ENCODE peak calls at places on chromosomes 1 and 21, in seven cellular contexts. Q is GOT3; X is activated CD8-positive, alpha-beta memory T cell treated with anti-CD3 and anti-CD28 coated beads, Interleukin-2, amount 50 U/mL, for 4 hours; O is stimulated activated CD4-positive, alpha-beta T cell treated with anti-CD3 and anti-CD28 coated beads, Interleukin-1b, Interleukin-23, amount 100 ng/mL, for 48 hours; G is NCI-H1092; L is MV-4-11; E is HTR-8/SVneo. V is an unnamed sample.

GRCh38 chr1:38690790-38691189 is 168.8 kb downstream of the RRAGC start:
- DNase-seq in Q (no peak), X (no peak), O (no peak), G (no peak), L (no peak), E (no peak), V (no peak)

GRCh38 chr1:101105877-101106276 is 80.3 kb upstream of the DPH5 start:
- DNase-seq in Q (no peak), X (no peak), O (no peak), G (no peak), L (no peak), E (no peak), V (no peak)

GRCh38 chr1:41286992-41287391 is 44.9 kb upstream of the SCMH1 start:
- DNase-seq in Q (no peak), X (no peak), O (no peak), G (no peak), L (peak; percentile 18), E (no peak), V (no peak)

GRCh38 chr1:11413907-11414495 is 65.0 kb upstream of the DISP3 start:
- DNase-seq in Q (no peak), X (no peak), O (no peak), G (no peak), L (no peak), E (no peak), V (no peak)

GRCh38 chr1:223716302-223716862 is 4.0 kb downstream of the CAPN2 start:
- DNase-seq in Q (no peak), X (peak; percentile 33), O (peak; percentile 35), G (no peak), L (peak; percentile 88), E (no peak), V (no peak)

GRCh38 chr1:15427280-15427666 is 11.0 kb upstream of the CTRC start:
- DNase-seq in Q (no peak), X (no peak), O (no peak), G (no peak), L (no peak), E (no peak), V (no peak)

GRCh38 chr1:235093013-235093618 is 35.5 kb downstream of the TOMM20 start:
- DNase-seq in Q (no peak), X (no peak), O (no peak), G (peak; percentile 11), L (peak; percentile 52), E (peak; percentile 45), V (no peak)

GRCh38 chr1:97906567-97907228 is 14.1 kb downstream of the DPYD start:
- DNase-seq in Q (no peak), X (no peak), O (no peak), G (no peak), L (peak; percentile 87), E (no peak), V (no peak)

GRCh38 chr21:46119565-46120271 is 21.8 kb downstream of the COL6A2 start:
- DNase-seq in Q (no peak), X (peak; percentile 11), O (no peak), G (no peak), L (no peak), E (no peak), V (no peak)

GRCh38 chr1:45033356-45033755 is 21.3 kb downstream of the UROD start:
- DNase-seq in Q (no peak), X (no peak), O (no peak), G (no peak), L (peak; percentile 68), E (no peak), V (no peak)

GRCh38 chr1:54671985-54672608 is 30.5 kb downstream of the MROH7 start:
- DNase-seq in Q (no peak), X (peak; percentile 63), O (peak; percentile 68), G (peak; percentile 19), L (peak; percentile 41), E (peak; percentile 38), V (peak; percentile 13)

GRCh38 chr1:247367786-247368342 is 36.2 kb upstream of the ZNF496 start:
- DNase-seq in Q (no peak), X (no peak), O (no peak), G (no peak), L (peak; percentile 61), E (no peak), V (no peak)

GRCh38 chr1:93827128-93827527 is 51.9 kb downstream of the DNTTIP2 start:
- DNase-seq in Q (no peak), X (no peak), O (no peak), G (peak; percentile 18), L (no peak), E (no peak), V (no peak)

GRCh38 chr21:42413093-42413492 is 9.4 kb downstream of the UBASH3A start:
- DNase-seq in Q (no peak), X (no peak), O (no peak), G (no peak), L (no peak), E (no peak), V (no peak)

GRCh38 chr1:113021430-113022085 is 51.4 kb upstream of the LRIG2 start:
- DNase-seq in Q (no peak), X (no peak), O (no peak), G (no peak), L (peak; percentile 8), E (no peak), V (no peak)

GRCh38 chr1:185853739-185854138 is 119.5 kb downstream of the HMCN1 start:
- DNase-seq in Q (no peak), X (no peak), O (no peak), G (no peak), L (no peak), E (peak; percentile 29), V (no peak)

GRCh38 chr1:79460773-79461436 is 454.4 kb upstream of the ADGRL4 start:
- DNase-seq in Q (no peak), X (no peak), O (no peak), G (no peak), L (peak; percentile 55), E (no peak), V (no peak)

GRCh38 chr21:21463456-21463855 is 465.2 kb downstream of the NCAM2 start:
- DNase-seq in Q (no peak), X (no peak), O (no peak), G (no peak), L (no peak), E (no peak), V (no peak)

GRCh38 chr1:114352797-114353196 is 158.2 kb downstream of the TRIM33 start:
- DNase-seq in Q (no peak), X (no peak), O (no peak), G (peak; percentile 56), L (no peak), E (no peak), V (no peak)

GRCh38 chr1:89918794-89919155 is 76.1 kb upstream of the ZNF326 start:
- DNase-seq in Q (no peak), X (no peak), O (no peak), G (no peak), L (no peak), E (no peak), V (no peak)

GRCh38 chr1:171433451-171433850 is 51.9 kb upstream of the PRRC2C start:
- DNase-seq in Q (no peak), X (no peak), O (no peak), G (no peak), L (no peak), E (peak; percentile 18), V (no peak)

GRCh38 chr1:8211620-8212442 is 106.1 kb upstream of the SLC45A1 start:
- DNase-seq in Q (peak; percentile 43), X (no peak), O (peak; percentile 6), G (no peak), L (peak; percentile 96), E (peak; percentile 86), V (no peak)

GRCh38 chr1:56378376-56379070 is 200.8 kb downstream of the PLPP3 start:
- DNase-seq in Q (no peak), X (no peak), O (no peak), G (no peak), L (no peak), E (no peak), V (no peak)

GRCh38 chr1:74005533-74005932 is 192.4 kb downstream of the LRRIQ3 start:
- DNase-seq in Q (no peak), X (no peak), O (no peak), G (no peak), L (no peak), E (no peak), V (no peak)

GRCh38 chr1:233349137-233349536 is 21.6 kb downstream of the MAP3K21 start:
- DNase-seq in Q (no peak), X (no peak), O (no peak), G (no peak), L (no peak), E (no peak), V (no peak)

GRCh38 chr1:183942933-183943693 is 94.4 kb downstream of the COLGALT2 start:
- DNase-seq in Q (no peak), X (no peak), O (no peak), G (no peak), L (peak; percentile 99), E (peak; percentile 85), V (peak; percentile 28)

GRCh38 chr1:18348354-18348753 is 132.4 kb upstream of the KLHDC7A start:
- DNase-seq in Q (no peak), X (no peak), O (no peak), G (no peak), L (no peak), E (no peak), V (no peak)

GRCh38 chr1:220843481-220844011 is 35.7 kb upstream of the HLX start:
- DNase-seq in Q (no peak), X (no peak), O (no peak), G (no peak), L (no peak), E (no peak), V (no peak)

GRCh38 chr1:31624354-31625179 is 7.1 kb downstream of the HCRTR1 start:
- DNase-seq in Q (no peak), X (no peak), O (no peak), G (no peak), L (peak; percentile 92), E (no peak), V (no peak)

GRCh38 chr1:117695796-117696505 is 90.1 kb downstream of the TENT5C start:
- DNase-seq in Q (no peak), X (no peak), O (no peak), G (no peak), L (no peak), E (no peak), V (no peak)

GRCh38 chr21:14215971-14216621 is at the start of gene RBM11:
- DNase-seq in Q (no peak), X (peak; percentile 84), O (peak; percentile 78), G (peak; percentile 13), L (no peak), E (peak; percentile 45), V (peak; percentile 22)

GRCh38 chr1:109570414-109570813 is 22.0 kb downstream of the GNAI3 start:
- DNase-seq in Q (no peak), X (no peak), O (no peak), G (no peak), L (no peak), E (no peak), V (peak; percentile 33)

GRCh38 chr1:219555802-219556201 is 57.1 kb downstream of the ZC3H11B start:
- DNase-seq in Q (no peak), X (no peak), O (no peak), G (no peak), L (no peak), E (no peak), V (no peak)

GRCh38 chr1:208270679-208271111 is 26.5 kb upstream of the PLXNA2 start:
- DNase-seq in Q (no peak), X (no peak), O (no peak), G (no peak), L (no peak), E (no peak), V (no peak)

V was measured in NCI-H510A.